ENCODE peak calls at places on chromosome 13, in eight cellular contexts. One of them, this sample, is unnamed.

GRCh38 chr13:105817011-105817410 is 718.5 kb downstream of the EFNB2 start:
- DNase-seq in AG08395: no peak
- DNase-seq in Daoy: no peak
- DNase-seq in GM04503: no peak
- DNase-seq in mesenteric fat pad: no peak
- DNase-seq in sciatic nerve: no peak
- DNase-seq in NCI-H1092 treated with DMSO at 0.1 percent for 48 hours: no peak
- DNase-seq in activated T-cell treated with anti-CD3 and anti-CD28 coated beads, Interleukin-2, amount 50 U/mL, for 24 hours: no peak
- DNase-seq in this sample: no peak

GRCh38 chr13:35891486-35891885 is 239.7 kb downstream of the DCLK1 start:
- DNase-seq in activated T-cell treated with anti-CD3 and anti-CD28 coated beads, Interleukin-2, amount 50 U/mL, for 24 hours: no peak
- DNase-seq in mesenteric fat pad: no peak
- DNase-seq in GM04503: no peak
- DNase-seq in Daoy: peak; percentile 47
- DNase-seq in sciatic nerve: no peak
- DNase-seq in NCI-H1092 treated with DMSO at 0.1 percent for 48 hours: no peak
- DNase-seq in AG08395: no peak
- DNase-seq in this sample: no peak

GRCh38 chr13:48161530-48162179 is 66.8 kb upstream of the MED4 start:
- DNase-seq in NCI-H1092 treated with DMSO at 0.1 percent for 48 hours: no peak
- DNase-seq in GM04503: no peak
- DNase-seq in mesenteric fat pad: no peak
- DNase-seq in Daoy: no peak
- DNase-seq in AG08395: no peak
- DNase-seq in activated T-cell treated with anti-CD3 and anti-CD28 coated beads, Interleukin-2, amount 50 U/mL, for 24 hours: no peak
- DNase-seq in sciatic nerve: peak; percentile 70
- DNase-seq in this sample: peak; percentile 90

GRCh38 chr13:37118002-37118401 is 12.5 kb upstream of the CSNK1A1L start:
- DNase-seq in NCI-H1092 treated with DMSO at 0.1 percent for 48 hours: peak; percentile 63
- DNase-seq in sciatic nerve: no peak
- DNase-seq in Daoy: no peak
- DNase-seq in activated T-cell treated with anti-CD3 and anti-CD28 coated beads, Interleukin-2, amount 50 U/mL, for 24 hours: no peak
- DNase-seq in mesenteric fat pad: no peak
- DNase-seq in GM04503: no peak
- DNase-seq in AG08395: no peak
- DNase-seq in this sample: no peak

GRCh38 chr13:32175307-32175706 is 139.9 kb downstream of the ZAR1L start:
- DNase-seq in Daoy: no peak
- DNase-seq in AG08395: no peak
- DNase-seq in mesenteric fat pad: no peak
- DNase-seq in activated T-cell treated with anti-CD3 and anti-CD28 coated beads, Interleukin-2, amount 50 U/mL, for 24 hours: no peak
- DNase-seq in GM04503: no peak
- DNase-seq in sciatic nerve: no peak
- DNase-seq in NCI-H1092 treated with DMSO at 0.1 percent for 48 hours: no peak
- DNase-seq in this sample: no peak

GRCh38 chr13:36006347-36006746 is 124.8 kb downstream of the DCLK1 start:
- DNase-seq in AG08395: no peak
- DNase-seq in NCI-H1092 treated with DMSO at 0.1 percent for 48 hours: no peak
- DNase-seq in sciatic nerve: no peak
- DNase-seq in Daoy: no peak
- DNase-seq in GM04503: no peak
- DNase-seq in mesenteric fat pad: no peak
- DNase-seq in activated T-cell treated with anti-CD3 and anti-CD28 coated beads, Interleukin-2, amount 50 U/mL, for 24 hours: no peak
- DNase-seq in this sample: no peak

GRCh38 chr13:98044301-98044700 is 90.8 kb downstream of the IPO5 start:
- DNase-seq in NCI-H1092 treated with DMSO at 0.1 percent for 48 hours: no peak
- DNase-seq in sciatic nerve: no peak
- DNase-seq in mesenteric fat pad: no peak
- DNase-seq in Daoy: no peak
- DNase-seq in AG08395: no peak
- DNase-seq in GM04503: no peak
- DNase-seq in activated T-cell treated with anti-CD3 and anti-CD28 coated beads, Interleukin-2, amount 50 U/mL, for 24 hours: no peak
- DNase-seq in this sample: no peak

GRCh38 chr13:81677857-81678256 is 1336.9 kb upstream of the SPRY2 start:
- DNase-seq in activated T-cell treated with anti-CD3 and anti-CD28 coated beads, Interleukin-2, amount 50 U/mL, for 24 hours: no peak
- DNase-seq in mesenteric fat pad: no peak
- DNase-seq in sciatic nerve: no peak
- DNase-seq in NCI-H1092 treated with DMSO at 0.1 percent for 48 hours: no peak
- DNase-seq in GM04503: no peak
- DNase-seq in AG08395: no peak
- DNase-seq in Daoy: no peak
- DNase-seq in this sample: no peak

GRCh38 chr13:23794267-23795161 is 94.7 kb downstream of the MIPEP start:
- DNase-seq in mesenteric fat pad: no peak
- DNase-seq in sciatic nerve: no peak
- DNase-seq in AG08395: peak; percentile 25
- DNase-seq in GM04503: peak; percentile 47
- DNase-seq in NCI-H1092 treated with DMSO at 0.1 percent for 48 hours: no peak
- DNase-seq in activated T-cell treated with anti-CD3 and anti-CD28 coated beads, Interleukin-2, amount 50 U/mL, for 24 hours: no peak
- DNase-seq in Daoy: peak; percentile 5
- DNase-seq in this sample: no peak

GRCh38 chr13:72489751-72490150 is 237.7 kb downstream of the MZT1 start:
- DNase-seq in activated T-cell treated with anti-CD3 and anti-CD28 coated beads, Interleukin-2, amount 50 U/mL, for 24 hours: no peak
- DNase-seq in GM04503: no peak
- DNase-seq in Daoy: no peak
- DNase-seq in sciatic nerve: no peak
- DNase-seq in NCI-H1092 treated with DMSO at 0.1 percent for 48 hours: peak; percentile 37
- DNase-seq in mesenteric fat pad: no peak
- DNase-seq in AG08395: no peak
- DNase-seq in this sample: no peak

GRCh38 chr13:47135800-47136658 is 239.2 kb upstream of the HTR2A start:
- DNase-seq in sciatic nerve: no peak
- DNase-seq in GM04503: no peak
- DNase-seq in Daoy: no peak
- DNase-seq in activated T-cell treated with anti-CD3 and anti-CD28 coated beads, Interleukin-2, amount 50 U/mL, for 24 hours: no peak
- DNase-seq in AG08395: no peak
- DNase-seq in NCI-H1092 treated with DMSO at 0.1 percent for 48 hours: no peak
- DNase-seq in mesenteric fat pad: no peak
- DNase-seq in this sample: no peak

GRCh38 chr13:100532836-100533435 is 55.7 kb downstream of the GGACT start:
- DNase-seq in mesenteric fat pad: no peak
- DNase-seq in GM04503: no peak
- DNase-seq in sciatic nerve: no peak
- DNase-seq in Daoy: no peak
- DNase-seq in activated T-cell treated with anti-CD3 and anti-CD28 coated beads, Interleukin-2, amount 50 U/mL, for 24 hours: peak; percentile 8
- DNase-seq in NCI-H1092 treated with DMSO at 0.1 percent for 48 hours: no peak
- DNase-seq in AG08395: no peak
- DNase-seq in this sample: no peak

GRCh38 chr13:36712785-36713184 is 39.0 kb downstream of the SERTM1 start:
- DNase-seq in GM04503: no peak
- DNase-seq in mesenteric fat pad: no peak
- DNase-seq in sciatic nerve: no peak
- DNase-seq in Daoy: peak; percentile 22
- DNase-seq in NCI-H1092 treated with DMSO at 0.1 percent for 48 hours: no peak
- DNase-seq in activated T-cell treated with anti-CD3 and anti-CD28 coated beads, Interleukin-2, amount 50 U/mL, for 24 hours: no peak
- DNase-seq in AG08395: no peak
- DNase-seq in this sample: no peak

GRCh38 chr13:27404680-27405079 is 19.7 kb upstream of the GTF3A start:
- DNase-seq in mesenteric fat pad: no peak
- DNase-seq in activated T-cell treated with anti-CD3 and anti-CD28 coated beads, Interleukin-2, amount 50 U/mL, for 24 hours: no peak
- DNase-seq in GM04503: no peak
- DNase-seq in AG08395: no peak
- DNase-seq in sciatic nerve: no peak
- DNase-seq in Daoy: no peak
- DNase-seq in NCI-H1092 treated with DMSO at 0.1 percent for 48 hours: no peak
- DNase-seq in this sample: no peak

GRCh38 chr13:88068316-88068715 is 397.1 kb downstream of the SLITRK5 start:
- DNase-seq in AG08395: peak; percentile 6
- DNase-seq in mesenteric fat pad: no peak
- DNase-seq in NCI-H1092 treated with DMSO at 0.1 percent for 48 hours: no peak
- DNase-seq in sciatic nerve: no peak
- DNase-seq in GM04503: no peak
- DNase-seq in Daoy: no peak
- DNase-seq in activated T-cell treated with anti-CD3 and anti-CD28 coated beads, Interleukin-2, amount 50 U/mL, for 24 hours: no peak
- DNase-seq in this sample: no peak

GRCh38 chr13:43935878-43936277 is 56.2 kb downstream of the LACC1 start:
- DNase-seq in mesenteric fat pad: no peak
- DNase-seq in NCI-H1092 treated with DMSO at 0.1 percent for 48 hours: no peak
- DNase-seq in sciatic nerve: no peak
- DNase-seq in AG08395: peak; percentile 66
- DNase-seq in activated T-cell treated with anti-CD3 and anti-CD28 coated beads, Interleukin-2, amount 50 U/mL, for 24 hours: no peak
- DNase-seq in Daoy: no peak
- DNase-seq in GM04503: peak; percentile 11
- DNase-seq in this sample: no peak